ENCODE peak calls at places on chromosome 4, in eight cellular contexts. One of them, this sample, is unnamed.

GRCh38 chr4:101277661-101278060 is 69.7 kb downstream of the PPP3CA start:
- DNase-seq in fibroblast of pulmonary artery: peak
- DNase-seq in PC-3: peak
- DNase-seq in NCI-H1694 treated with DMSO at 0.1 percent for 48 hours: no peak
- DNase-seq in AG10803: peak
- DNase-seq in stimulated activated CD4-positive, alpha-beta T cell treated with anti-CD3 and anti-CD28 coated beads, Interleukin-4, amount 100 ng/mL, for 1 hour: no peak
- DNase-seq in AG08395: peak
- DNase-seq in activated CD4-positive, alpha-beta T cell treated with anti-CD3 and anti-CD28 coated beads for 48 hours: no peak
- DNase-seq in this sample: no peak

GRCh38 chr4:157421365-157421764 is 200.8 kb downstream of the GRIA2 start:
- DNase-seq in fibroblast of pulmonary artery: no peak
- DNase-seq in PC-3: no peak
- DNase-seq in NCI-H1694 treated with DMSO at 0.1 percent for 48 hours: no peak
- DNase-seq in AG10803: no peak
- DNase-seq in stimulated activated CD4-positive, alpha-beta T cell treated with anti-CD3 and anti-CD28 coated beads, Interleukin-4, amount 100 ng/mL, for 1 hour: no peak
- DNase-seq in AG08395: no peak
- DNase-seq in activated CD4-positive, alpha-beta T cell treated with anti-CD3 and anti-CD28 coated beads for 48 hours: no peak
- DNase-seq in this sample: no peak

GRCh38 chr4:164753873-164754488 is at the start of gene SMIM31:
- DNase-seq in fibroblast of pulmonary artery: no peak
- DNase-seq in PC-3: peak
- DNase-seq in NCI-H1694 treated with DMSO at 0.1 percent for 48 hours: no peak
- DNase-seq in AG10803: no peak
- DNase-seq in stimulated activated CD4-positive, alpha-beta T cell treated with anti-CD3 and anti-CD28 coated beads, Interleukin-4, amount 100 ng/mL, for 1 hour: no peak
- DNase-seq in AG08395: no peak
- DNase-seq in activated CD4-positive, alpha-beta T cell treated with anti-CD3 and anti-CD28 coated beads for 48 hours: no peak
- DNase-seq in this sample: no peak

GRCh38 chr4:26751838-26752237 is 108.8 kb upstream of the STIM2 start:
- DNase-seq in fibroblast of pulmonary artery: no peak
- DNase-seq in PC-3: no peak
- DNase-seq in NCI-H1694 treated with DMSO at 0.1 percent for 48 hours: no peak
- DNase-seq in AG10803: no peak
- DNase-seq in stimulated activated CD4-positive, alpha-beta T cell treated with anti-CD3 and anti-CD28 coated beads, Interleukin-4, amount 100 ng/mL, for 1 hour: no peak
- DNase-seq in AG08395: no peak
- DNase-seq in activated CD4-positive, alpha-beta T cell treated with anti-CD3 and anti-CD28 coated beads for 48 hours: no peak
- DNase-seq in this sample: no peak

GRCh38 chr4:5510506-5510905 is 197.9 kb downstream of the EVC2 start:
- DNase-seq in fibroblast of pulmonary artery: no peak
- DNase-seq in PC-3: no peak
- DNase-seq in NCI-H1694 treated with DMSO at 0.1 percent for 48 hours: no peak
- DNase-seq in AG10803: peak
- DNase-seq in stimulated activated CD4-positive, alpha-beta T cell treated with anti-CD3 and anti-CD28 coated beads, Interleukin-4, amount 100 ng/mL, for 1 hour: no peak
- DNase-seq in AG08395: no peak
- DNase-seq in activated CD4-positive, alpha-beta T cell treated with anti-CD3 and anti-CD28 coated beads for 48 hours: no peak
- DNase-seq in this sample: no peak

GRCh38 chr4:19386786-19387185 is 864.9 kb upstream of the SLIT2 start:
- DNase-seq in fibroblast of pulmonary artery: no peak
- DNase-seq in PC-3: peak
- DNase-seq in NCI-H1694 treated with DMSO at 0.1 percent for 48 hours: no peak
- DNase-seq in AG10803: peak
- DNase-seq in stimulated activated CD4-positive, alpha-beta T cell treated with anti-CD3 and anti-CD28 coated beads, Interleukin-4, amount 100 ng/mL, for 1 hour: no peak
- DNase-seq in AG08395: peak
- DNase-seq in activated CD4-positive, alpha-beta T cell treated with anti-CD3 and anti-CD28 coated beads for 48 hours: no peak
- DNase-seq in this sample: no peak

GRCh38 chr4:186104114-186104894 is at the start of gene FAM149A:
- DNase-seq in fibroblast of pulmonary artery: no peak
- DNase-seq in PC-3: no peak
- DNase-seq in NCI-H1694 treated with DMSO at 0.1 percent for 48 hours: no peak
- DNase-seq in AG10803: no peak
- DNase-seq in stimulated activated CD4-positive, alpha-beta T cell treated with anti-CD3 and anti-CD28 coated beads, Interleukin-4, amount 100 ng/mL, for 1 hour: peak
- DNase-seq in AG08395: no peak
- DNase-seq in activated CD4-positive, alpha-beta T cell treated with anti-CD3 and anti-CD28 coated beads for 48 hours: peak
- DNase-seq in this sample: peak

GRCh38 chr4:123891901-123892300 is 495.3 kb downstream of the SPRY1 start:
- DNase-seq in fibroblast of pulmonary artery: no peak
- DNase-seq in PC-3: no peak
- DNase-seq in NCI-H1694 treated with DMSO at 0.1 percent for 48 hours: no peak
- DNase-seq in AG10803: no peak
- DNase-seq in stimulated activated CD4-positive, alpha-beta T cell treated with anti-CD3 and anti-CD28 coated beads, Interleukin-4, amount 100 ng/mL, for 1 hour: no peak
- DNase-seq in AG08395: no peak
- DNase-seq in activated CD4-positive, alpha-beta T cell treated with anti-CD3 and anti-CD28 coated beads for 48 hours: no peak
- DNase-seq in this sample: no peak

GRCh38 chr4:134201216-134202098 is at the start of gene PABPC4L:
- DNase-seq in fibroblast of pulmonary artery: peak
- DNase-seq in PC-3: peak
- DNase-seq in NCI-H1694 treated with DMSO at 0.1 percent for 48 hours: no peak
- DNase-seq in AG10803: peak
- DNase-seq in stimulated activated CD4-positive, alpha-beta T cell treated with anti-CD3 and anti-CD28 coated beads, Interleukin-4, amount 100 ng/mL, for 1 hour: no peak
- DNase-seq in AG08395: peak
- DNase-seq in activated CD4-positive, alpha-beta T cell treated with anti-CD3 and anti-CD28 coated beads for 48 hours: no peak
- DNase-seq in this sample: no peak